ENCODE peak calls at places on chromosomes 2 and 18, in nine cellular contexts. B, H, X, W, V, I, E, Z and R are unnamed samples.
A peak's percentile ranks its signal among the peaks of the same experiment; 100 is the strongest.

GRCh38 chr2:65265090-65266045 is 37.7 kb downstream of the ACTR2 start:
- DNase-seq in H (no peak), W (no peak), Z (no peak), V (no peak), I (no peak), E (peak; percentile 51), X (peak; percentile 40), B (peak; percentile 76), R (no peak)

GRCh38 chr2:19409001-19409400 is 50.6 kb upstream of the OSR1 start:
- DNase-seq in I (no peak), Z (no peak), X (no peak), V (no peak), B (no peak), E (no peak), H (no peak), W (no peak), R (no peak)

GRCh38 chr18:5268874-5269273 is 26.7 kb downstream of the ZBTB14 start:
- DNase-seq in X (no peak), E (no peak), Z (no peak), B (no peak), H (no peak), W (no peak), V (no peak), I (no peak), R (no peak)

GRCh38 chr2:46351388-46352141 is 54.4 kb downstream of the EPAS1 start:
- DNase-seq in B (no peak), Z (no peak), X (peak; percentile 80), H (peak; percentile 78), V (no peak), I (no peak), E (peak; percentile 61), W (no peak), R (peak; percentile 51)

GRCh38 chr2:22276696-22277095 is 1108.3 kb upstream of the KLHL29 start:
- DNase-seq in E (no peak), V (no peak), W (no peak), X (no peak), B (peak; percentile 5), I (no peak), Z (no peak), H (no peak), R (no peak)

GRCh38 chr18:77012751-77013550 is 119.6 kb downstream of the MBP start:
- DNase-seq in X (no peak), E (no peak), H (no peak), I (no peak), Z (no peak), B (no peak), V (no peak), W (no peak), R (no peak)

GRCh38 chr2:159086332-159086731 is 117.9 kb downstream of the TANC1 start:
- DNase-seq in I (no peak), X (no peak), H (no peak), Z (no peak), B (no peak), W (no peak), V (no peak), E (peak; percentile 42), R (no peak)

GRCh38 chr18:36247036-36247435 is 50.5 kb upstream of the FHOD3 start:
- DNase-seq in X (no peak), I (no peak), Z (no peak), B (no peak), H (no peak), W (no peak), V (no peak), E (no peak), R (no peak)

GRCh38 chr2:58634653-58635347 is 393.7 kb upstream of the FANCL start:
- DNase-seq in H (no peak), V (no peak), X (no peak), B (no peak), I (no peak), Z (no peak), E (no peak), W (no peak), R (no peak)

GRCh38 chr2:197433770-197434438 is 924 bp downstream of the SF3B1 start:
- DNase-seq in X (no peak), E (no peak), B (peak; percentile 21), V (no peak), W (no peak), I (no peak), Z (no peak), H (no peak), R (no peak)

GRCh38 chr2:85536479-85536878 is 2.5 kb upstream of the MAT2A start:
- DNase-seq in E (peak; percentile 45), W (no peak), H (no peak), I (no peak), B (no peak), Z (peak; percentile 51), V (no peak), X (no peak), R (no peak)

GRCh38 chr2:110999626-111000025 is 121.1 kb upstream of the BCL2L11 start:
- DNase-seq in I (no peak), W (no peak), X (no peak), B (no peak), H (no peak), Z (no peak), E (no peak), V (no peak), R (no peak)

GRCh38 chr2:179273461-179273962 is 8.9 kb upstream of the SESTD1 start:
- DNase-seq in W (no peak), B (no peak), E (no peak), V (no peak), H (no peak), Z (no peak), I (no peak), X (no peak), R (no peak)

GRCh38 chr2:224802407-224802806 is 86.2 kb upstream of the CCDC195 start:
- DNase-seq in W (no peak), Z (no peak), H (no peak), X (no peak), V (no peak), I (no peak), B (no peak), E (no peak), R (no peak)

GRCh38 chr2:174796319-174796771 is 32.1 kb upstream of the CHRNA1 start:
- DNase-seq in B (no peak), E (no peak), Z (no peak), W (no peak), I (no peak), V (no peak), H (no peak), X (no peak), R (no peak)

GRCh38 chr2:237020086-237020485 is 65.6 kb upstream of the COPS8 start:
- DNase-seq in H (no peak), Z (no peak), V (no peak), W (no peak), E (no peak), I (no peak), B (no peak), X (no peak), R (no peak)

GRCh38 chr2:69589973-69590652 is 53.4 kb downstream of the AAK1 start:
- DNase-seq in E (no peak), V (no peak), Z (no peak), B (no peak), I (no peak), H (no peak), W (no peak), X (peak; percentile 22), R (no peak)

GRCh38 chr2:241066893-241067341 is 35.2 kb downstream of the MTERF4 start:
- DNase-seq in V (no peak), B (no peak), E (no peak), H (peak; percentile 73), Z (peak; percentile 27), W (no peak), I (no peak), X (no peak), R (no peak)

GRCh38 chr2:158726906-158727592 is 68.1 kb upstream of the DAPL1 start:
- DNase-seq in X (no peak), E (no peak), Z (peak; percentile 92), I (no peak), W (no peak), V (no peak), B (peak; percentile 35), H (no peak), R (no peak)

GRCh38 chr2:68390114-68390513 is 25.0 kb downstream of the PLEK start:
- DNase-seq in X (no peak), H (no peak), E (no peak), W (no peak), I (no peak), Z (no peak), V (no peak), B (no peak), R (no peak)
- H3K27ac ChIP-seq in X (no peak overlapping the region), H (peak overlapping the region; percentile 55), E (no peak overlapping the region), W (no peak overlapping the region), I (no peak overlapping the region), Z (peak overlapping the region; percentile 44), V (no peak overlapping the region), B (peak overlapping the region; percentile 5), R (no peak overlapping the region)

GRCh38 chr18:34866739-34867138 is 156.6 kb downstream of the DTNA start:
- DNase-seq in E (no peak), W (no peak), I (no peak), V (no peak), Z (no peak), H (no peak), B (no peak), X (no peak), R (no peak)
- TF ChIP-seq CTCF in E (no peak), W (no peak), I (peak; percentile 49), V (peak; percentile 16), Z (peak; percentile 59), H (peak; percentile 24), B (peak; percentile 55), X (peak; percentile 48), R (peak; percentile 65)

DNA sequence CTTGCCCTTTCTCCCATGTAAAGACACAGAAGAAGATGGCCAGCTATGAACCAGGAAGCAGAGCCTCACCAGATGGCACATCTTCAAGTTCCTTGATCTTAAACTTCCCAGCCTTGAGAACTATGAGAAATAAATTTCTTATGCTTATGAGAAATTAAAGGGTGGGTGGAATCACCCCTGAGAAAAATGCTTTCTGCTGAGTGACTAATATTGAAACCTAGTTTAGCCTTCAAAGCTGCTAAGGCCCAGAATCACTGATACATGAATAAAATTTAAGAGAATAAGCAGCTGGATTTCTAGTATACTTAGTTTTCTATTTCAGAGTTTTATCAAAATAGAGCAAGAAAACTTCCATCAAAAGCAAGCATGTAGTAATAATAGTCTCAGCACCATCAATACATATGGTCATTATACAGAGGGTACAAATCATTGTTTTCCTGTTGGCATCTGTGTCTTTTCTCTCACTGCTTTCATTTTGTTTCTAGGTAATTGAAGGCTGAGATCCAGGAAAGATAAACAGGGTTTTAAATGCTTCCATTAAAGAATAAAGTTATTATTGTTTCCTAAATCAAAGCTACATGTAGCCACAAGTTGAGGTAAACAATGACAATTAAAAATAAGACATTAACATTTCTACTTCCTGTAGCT is 53.3 kb upstream of the COL5A2 start:
- DNase-seq in V (no peak), E (no peak), I (no peak), H (no peak), X (no peak), Z (no peak), B (no peak), W (no peak), R (no peak)
- H3K27ac ChIP-seq in V (no peak overlapping the region), E (no peak overlapping the region), I (no peak overlapping the region), H (no peak overlapping the region), X (no peak overlapping the region), Z (no peak overlapping the region), B (no peak overlapping the region), W (no peak overlapping the region), R (no peak overlapping the region)

DNA sequence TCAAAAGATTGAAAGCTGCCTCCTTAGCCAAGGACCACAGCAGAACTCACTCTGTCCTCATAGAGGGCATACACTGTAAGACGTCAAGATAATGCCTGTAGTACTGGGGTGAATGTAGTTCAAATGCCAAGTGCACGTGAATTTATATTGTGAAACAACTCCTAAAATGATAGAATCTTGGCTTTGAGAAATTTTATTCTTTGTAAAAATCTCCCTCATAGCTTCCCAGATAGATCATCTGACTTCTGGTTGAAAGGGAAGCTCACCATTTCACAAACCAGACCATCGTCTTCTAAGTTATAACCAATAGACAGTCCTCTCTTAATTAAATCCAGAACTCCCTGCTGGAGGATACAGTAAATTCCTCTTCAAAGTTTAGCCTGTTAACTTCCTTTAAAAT is 110.9 kb upstream of the MSTN start:
- DNase-seq in X (no peak), I (no peak), W (no peak), E (no peak), H (no peak), B (no peak), Z (no peak), V (no peak), R (no peak)
- TF ChIP-seq CTCF in X (no peak), I (no peak), W (no peak), E (no peak), H (no peak), B (no peak), Z (no peak), V (no peak), R (no peak)